ENCODE peak calls at places on chromosomes 5 and 9, in four cellular contexts. One of them, this sample, is unnamed.

GRCh38 chr9:121141706-121142105 is 60.0 kb downstream of the RAB14 start:
- DNase-seq in cardiac muscle cell: no peak
- DNase-seq in small intestine: no peak
- DNase-seq in fibroblast of lung: no peak
- DNase-seq in this sample: no peak

GRCh38 chr9:15543033-15543791 is 9.6 kb upstream of the CCDC171 start:
- DNase-seq in cardiac muscle cell: no peak
- DNase-seq in small intestine: no peak
- DNase-seq in fibroblast of lung: peak
- DNase-seq in this sample: no peak

GRCh38 chr9:120914410-120914809 is 12.2 kb downstream of the TRAF1 start:
- DNase-seq in cardiac muscle cell: no peak
- DNase-seq in small intestine: no peak
- DNase-seq in fibroblast of lung: no peak
- DNase-seq in this sample: no peak

GRCh38 chr5:87267574-87268125 is at the start of gene RASA1:
- DNase-seq in cardiac muscle cell: peak
- DNase-seq in small intestine: peak
- DNase-seq in fibroblast of lung: peak
- DNase-seq in this sample: peak

GRCh38 chr9:70448904-70449303 is 34.4 kb upstream of the KLF9 start:
- DNase-seq in cardiac muscle cell: no peak
- DNase-seq in small intestine: peak
- DNase-seq in fibroblast of lung: no peak
- DNase-seq in this sample: no peak

GRCh38 chr5:103598997-103599556 is 36.5 kb upstream of the NUDT12 start:
- DNase-seq in cardiac muscle cell: no peak
- DNase-seq in small intestine: no peak
- DNase-seq in fibroblast of lung: peak
- DNase-seq in this sample: no peak

GRCh38 chr9:37541465-37541864 is 34.7 kb downstream of the FBXO10 start:
- DNase-seq in cardiac muscle cell: no peak
- DNase-seq in small intestine: no peak
- DNase-seq in fibroblast of lung: no peak
- DNase-seq in this sample: no peak

GRCh38 chr5:14256756-14257393 is 113.7 kb downstream of the TRIO start:
- DNase-seq in cardiac muscle cell: no peak
- DNase-seq in small intestine: no peak
- DNase-seq in fibroblast of lung: no peak
- DNase-seq in this sample: no peak

GRCh38 chr9:86257406-86257805 is 2.1 kb downstream of the C9orf153 start:
- DNase-seq in cardiac muscle cell: no peak
- DNase-seq in small intestine: no peak
- DNase-seq in fibroblast of lung: no peak
- DNase-seq in this sample: no peak

GRCh38 chr5:136620016-136620419 is 254.7 kb upstream of the TRPC7 start:
- DNase-seq in cardiac muscle cell: no peak
- DNase-seq in small intestine: no peak
- DNase-seq in fibroblast of lung: no peak
- DNase-seq in this sample: no peak

GRCh38 chr9:137168907-137169763 is 716 bp downstream of the LRRC26 start:
- DNase-seq in cardiac muscle cell: peak
- DNase-seq in small intestine: peak
- DNase-seq in fibroblast of lung: peak
- DNase-seq in this sample: no peak

GRCh38 chr9:69180670-69181069 is 6.6 kb downstream of the TJP2 start:
- DNase-seq in cardiac muscle cell: no peak
- DNase-seq in small intestine: peak
- DNase-seq in fibroblast of lung: peak
- DNase-seq in this sample: no peak

GRCh38 chr9:69178583-69179011 is 4.5 kb downstream of the TJP2 start:
- DNase-seq in cardiac muscle cell: no peak
- DNase-seq in small intestine: peak
- DNase-seq in fibroblast of lung: no peak
- DNase-seq in this sample: no peak

GRCh38 chr9:69179037-69179436 is 5.0 kb downstream of the TJP2 start:
- DNase-seq in cardiac muscle cell: no peak
- DNase-seq in small intestine: no peak
- DNase-seq in fibroblast of lung: no peak
- DNase-seq in this sample: no peak

GRCh38 chr9:69181908-69182353 is 7.9 kb downstream of the TJP2 start:
- DNase-seq in cardiac muscle cell: peak
- DNase-seq in small intestine: no peak
- DNase-seq in fibroblast of lung: no peak
- DNase-seq in this sample: no peak

GRCh38 chr9:69180200-69180599 is 6.1 kb downstream of the TJP2 start:
- DNase-seq in cardiac muscle cell: no peak
- DNase-seq in small intestine: no peak
- DNase-seq in fibroblast of lung: no peak
- DNase-seq in this sample: no peak
- H3K4me3 ChIP-seq in cardiac muscle cell: no peak
- H3K4me3 ChIP-seq in small intestine: no peak
- H3K4me3 ChIP-seq in fibroblast of lung: peak
- H3K4me3 ChIP-seq in this sample: no peak

GRCh38 chr5:68279960-68280359 is 64.4 kb downstream of the PIK3R1 start:
- DNase-seq in cardiac muscle cell: no peak
- DNase-seq in small intestine: peak
- DNase-seq in fibroblast of lung: no peak
- DNase-seq in this sample: no peak

GRCh38 chr5:68285857-68286611 is 70.5 kb downstream of the PIK3R1 start:
- DNase-seq in cardiac muscle cell: peak
- DNase-seq in small intestine: peak
- DNase-seq in fibroblast of lung: peak
- DNase-seq in this sample: no peak

GRCh38 chr5:68285075-68285827 is 69.7 kb downstream of the PIK3R1 start:
- DNase-seq in cardiac muscle cell: no peak
- DNase-seq in small intestine: peak
- DNase-seq in fibroblast of lung: no peak
- DNase-seq in this sample: no peak

GRCh38 chr5:68286612-68286912 is 71.0 kb downstream of the PIK3R1 start:
- DNase-seq in cardiac muscle cell: no peak
- DNase-seq in small intestine: no peak
- DNase-seq in fibroblast of lung: no peak
- DNase-seq in this sample: no peak

GRCh38 chr5:68282001-68282400 is 66.4 kb downstream of the PIK3R1 start:
- DNase-seq in cardiac muscle cell: no peak
- DNase-seq in small intestine: no peak
- DNase-seq in fibroblast of lung: no peak
- DNase-seq in this sample: no peak
- H3K4me3 ChIP-seq in cardiac muscle cell: no peak
- H3K4me3 ChIP-seq in small intestine: no peak
- H3K4me3 ChIP-seq in fibroblast of lung: no peak
- H3K4me3 ChIP-seq in this sample: peak

GRCh38 chr5:38554860-38555259 is 1.6 kb downstream of the LIFR start:
- DNase-seq in cardiac muscle cell: no peak
- DNase-seq in small intestine: no peak
- DNase-seq in fibroblast of lung: no peak
- DNase-seq in this sample: no peak
- H3K4me3 ChIP-seq in cardiac muscle cell: peak
- H3K4me3 ChIP-seq in small intestine: no peak
- H3K4me3 ChIP-seq in fibroblast of lung: peak
- H3K4me3 ChIP-seq in this sample: peak

DNA sequence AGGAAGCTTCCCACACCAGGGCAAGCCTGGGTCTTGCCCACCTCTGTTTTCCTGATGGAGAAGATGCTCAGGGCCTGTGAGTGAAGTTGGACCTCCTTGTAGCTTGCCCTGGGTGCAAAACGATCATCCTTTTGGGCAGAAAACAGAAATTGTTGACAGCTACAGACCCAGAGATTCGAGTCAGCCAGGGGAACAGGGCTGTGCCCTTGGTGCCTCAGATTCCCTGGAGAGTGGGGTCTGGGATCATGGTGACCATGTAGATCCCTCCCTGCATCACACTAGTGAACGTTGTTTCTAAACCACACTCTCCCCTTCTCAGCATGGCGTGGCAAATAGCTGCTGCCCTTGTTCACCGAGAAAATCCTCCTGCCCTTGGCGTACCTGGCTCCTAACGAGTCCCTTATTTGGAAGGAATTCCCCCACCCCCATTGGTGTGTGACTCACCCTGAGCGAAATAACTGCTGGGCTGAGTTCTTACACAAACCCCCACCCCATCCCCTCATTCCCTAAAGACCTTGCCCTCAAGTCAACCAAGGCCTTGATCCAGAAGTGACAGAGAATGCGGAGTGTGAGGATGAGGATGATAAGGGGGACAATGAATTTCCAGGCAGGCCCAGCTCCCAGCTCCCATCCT is 1.0 kb upstream of the DCANP1 start:
- DNase-seq in cardiac muscle cell: no peak
- DNase-seq in small intestine: no peak
- DNase-seq in fibroblast of lung: no peak
- DNase-seq in this sample: no peak
- H3K4me3 ChIP-seq in cardiac muscle cell: no peak
- H3K4me3 ChIP-seq in small intestine: no peak
- H3K4me3 ChIP-seq in fibroblast of lung: no peak
- H3K4me3 ChIP-seq in this sample: no peak

GRCh38 chr9:90826326-90827020 is 24.9 kb downstream of the SYK start:
- DNase-seq in cardiac muscle cell: no peak
- DNase-seq in small intestine: no peak
- DNase-seq in fibroblast of lung: no peak
- DNase-seq in this sample: no peak

GRCh38 chr9:90830977-90831376 is 29.4 kb downstream of the SYK start:
- DNase-seq in cardiac muscle cell: no peak
- DNase-seq in small intestine: no peak
- DNase-seq in fibroblast of lung: no peak
- DNase-seq in this sample: no peak

GRCh38 chr9:90825586-90825985 is 24.0 kb downstream of the SYK start:
- DNase-seq in cardiac muscle cell: no peak
- DNase-seq in small intestine: no peak
- DNase-seq in fibroblast of lung: no peak
- DNase-seq in this sample: no peak

GRCh38 chr9:90830051-90830450 is 28.4 kb downstream of the SYK start:
- DNase-seq in cardiac muscle cell: no peak
- DNase-seq in small intestine: no peak
- DNase-seq in fibroblast of lung: no peak
- DNase-seq in this sample: no peak

GRCh38 chr9:90827181-90827866 is 25.7 kb downstream of the SYK start:
- DNase-seq in cardiac muscle cell: no peak
- DNase-seq in small intestine: no peak
- DNase-seq in fibroblast of lung: no peak
- DNase-seq in this sample: no peak
- H3K4me3 ChIP-seq in cardiac muscle cell: no peak
- H3K4me3 ChIP-seq in small intestine: no peak
- H3K4me3 ChIP-seq in fibroblast of lung: no peak
- H3K4me3 ChIP-seq in this sample: no peak

GRCh38 chr5:76083555-76084495 is 642 bp downstream of the SV2C start:
- DNase-seq in cardiac muscle cell: peak
- DNase-seq in small intestine: no peak
- DNase-seq in fibroblast of lung: no peak
- DNase-seq in this sample: no peak

GRCh38 chr5:76085286-76085579 is 2.0 kb downstream of the SV2C start:
- DNase-seq in cardiac muscle cell: no peak
- DNase-seq in small intestine: no peak
- DNase-seq in fibroblast of lung: no peak
- DNase-seq in this sample: no peak

GRCh38 chr5:76086060-76086459 is 2.9 kb downstream of the SV2C start:
- DNase-seq in cardiac muscle cell: no peak
- DNase-seq in small intestine: no peak
- DNase-seq in fibroblast of lung: no peak
- DNase-seq in this sample: no peak

GRCh38 chr5:76082790-76083554 is at the start of gene SV2C:
- DNase-seq in cardiac muscle cell: peak
- DNase-seq in small intestine: peak
- DNase-seq in fibroblast of lung: no peak
- DNase-seq in this sample: peak

GRCh38 chr5:76084496-76085285 is 1.5 kb downstream of the SV2C start:
- DNase-seq in cardiac muscle cell: peak
- DNase-seq in small intestine: no peak
- DNase-seq in fibroblast of lung: no peak
- DNase-seq in this sample: no peak
- H3K4me3 ChIP-seq in cardiac muscle cell: peak
- H3K4me3 ChIP-seq in small intestine: no peak
- H3K4me3 ChIP-seq in fibroblast of lung: no peak
- H3K4me3 ChIP-seq in this sample: peak

GRCh38 chr5:119078870-119079269 is 8.0 kb downstream of the DMXL1 start:
- DNase-seq in cardiac muscle cell: no peak
- DNase-seq in small intestine: no peak
- DNase-seq in fibroblast of lung: no peak
- DNase-seq in this sample: no peak
- H3K4me3 ChIP-seq in cardiac muscle cell: no peak
- H3K4me3 ChIP-seq in small intestine: no peak
- H3K4me3 ChIP-seq in fibroblast of lung: no peak
- H3K4me3 ChIP-seq in this sample: no peak

DNA sequence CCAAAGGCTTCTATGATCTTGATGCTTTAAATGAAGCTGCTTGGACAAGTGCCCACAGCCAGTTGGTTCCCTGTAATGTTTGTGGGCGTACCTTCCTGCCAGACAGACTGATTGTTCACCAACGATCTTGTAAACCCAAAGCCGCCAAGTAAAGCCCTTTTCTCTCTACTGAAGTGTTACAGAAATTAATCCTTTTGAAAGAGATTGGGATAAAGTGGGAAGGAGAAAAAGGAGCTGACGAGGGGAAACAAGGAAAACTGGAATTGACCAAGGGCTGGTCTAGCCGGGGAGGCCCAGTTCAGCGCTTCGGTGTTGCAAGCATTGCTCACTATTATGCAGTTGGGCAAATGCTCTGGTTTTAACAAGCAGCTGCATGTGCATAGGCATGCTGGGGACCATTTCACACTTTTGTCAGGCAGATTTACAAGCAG is 53.2 kb downstream of the ZNF474 start:
- DNase-seq in cardiac muscle cell: no peak
- DNase-seq in small intestine: no peak
- DNase-seq in fibroblast of lung: peak
- DNase-seq in this sample: no peak
- H3K4me3 ChIP-seq in cardiac muscle cell: no peak
- H3K4me3 ChIP-seq in small intestine: no peak
- H3K4me3 ChIP-seq in fibroblast of lung: no peak
- H3K4me3 ChIP-seq in this sample: no peak

DNA sequence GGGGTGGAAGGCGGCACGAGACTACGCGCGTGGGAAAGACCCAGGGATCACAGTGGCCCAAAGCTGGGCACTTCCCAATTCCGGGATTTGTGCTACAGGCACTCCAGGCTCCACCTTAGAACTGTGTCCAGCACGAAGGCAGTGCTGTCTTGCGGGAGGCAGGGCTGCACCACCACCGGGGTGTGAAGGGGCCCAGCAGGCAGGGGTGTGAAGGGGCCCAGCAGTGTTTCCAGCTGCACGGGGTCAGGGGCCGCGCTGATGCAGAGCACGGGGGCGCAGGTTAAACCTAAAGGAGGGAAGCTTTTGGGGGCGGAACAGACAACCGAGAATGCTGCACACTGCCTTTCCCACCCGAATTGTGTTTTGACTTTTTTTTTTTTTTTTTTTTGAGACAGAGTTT is 1.1 kb upstream of the PDCD6 start:
- DNase-seq in cardiac muscle cell: no peak
- DNase-seq in small intestine: no peak
- DNase-seq in fibroblast of lung: no peak
- DNase-seq in this sample: no peak
- H3K4me3 ChIP-seq in cardiac muscle cell: no peak
- H3K4me3 ChIP-seq in small intestine: no peak
- H3K4me3 ChIP-seq in fibroblast of lung: no peak
- H3K4me3 ChIP-seq in this sample: peak

This sample was measured in lower lobe of right lung.